ENCODE peak calls at places on chromosomes 12 and 14, in nine cellular contexts. T is tibial artery; S is PC-9; Q is fibroblast of lung; V is body of pancreas; C is lower lobe of right lung; R is CD8-positive, alpha-beta T cell; D is HCT116; Y is psoas muscle. M is an unnamed sample.

GRCh38 chr14:29037428-29037827 is 270.8 kb downstream of the FOXG1 start:
- DNase-seq in T (no peak), S (no peak), Q (peak), V (no peak), C (no peak), R (no peak), D (no peak), Y (no peak), M (no peak)

GRCh38 chr12:119176267-119177055 is 2.3 kb upstream of the HSPB8 start:
- DNase-seq in T (peak), S (peak), Q (peak), V (peak), C (peak), R (no peak), D (peak), Y (peak), M (peak)

GRCh38 chr12:130967631-130968030 is 13.9 kb downstream of the ADGRD1 start:
- DNase-seq in T (peak), S (no peak), Q (no peak), V (no peak), C (no peak), R (no peak), D (no peak), Y (no peak), M (no peak)

GRCh38 chr12:96416033-96416790 is 16.0 kb upstream of the CDK17 start:
- DNase-seq in T (no peak), S (peak), Q (peak), V (no peak), C (no peak), R (no peak), D (no peak), Y (no peak), M (no peak)

GRCh38 chr12:106329231-106329985 is 26.9 kb downstream of the TCP11L2 start:
- DNase-seq in T (no peak), S (no peak), Q (no peak), V (no peak), C (no peak), R (no peak), D (no peak), Y (no peak), M (no peak)

GRCh38 chr14:39682563-39682962 is 250.3 kb upstream of the FBXO33 start:
- DNase-seq in T (no peak), S (no peak), Q (no peak), V (no peak), C (no peak), R (no peak), D (no peak), Y (no peak), M (no peak)

GRCh38 chr12:12722351-12723146 is 5.4 kb downstream of the CDKN1B start:
- DNase-seq in T (no peak), S (no peak), Q (peak), V (no peak), C (no peak), R (no peak), D (no peak), Y (no peak), M (no peak)

GRCh38 chr12:126362490-126362889 is 1297.3 kb downstream of the AACS start:
- DNase-seq in T (no peak), S (no peak), Q (peak), V (no peak), C (no peak), R (no peak), D (no peak), Y (no peak), M (no peak)

GRCh38 chr14:99891900-99892299 is 98.7 kb downstream of the EML1 start:
- DNase-seq in T (no peak), S (no peak), Q (peak), V (no peak), C (no peak), R (no peak), D (no peak), Y (no peak), M (no peak)

GRCh38 chr12:43338848-43339526 is 213.0 kb downstream of the ADAMTS20 start:
- DNase-seq in T (no peak), S (peak), Q (peak), V (no peak), C (no peak), R (no peak), D (peak), Y (no peak), M (no peak)

GRCh38 chr12:90958995-90959394 is 4.0 kb upstream of the CCER1 start:
- DNase-seq in T (no peak), S (no peak), Q (no peak), V (no peak), C (no peak), R (no peak), D (no peak), Y (no peak), M (no peak)

GRCh38 chr12:110874781-110875180 is 28.0 kb downstream of the CCDC63 start:
- DNase-seq in T (no peak), S (no peak), Q (peak), V (no peak), C (no peak), R (no peak), D (no peak), Y (no peak), M (no peak)

GRCh38 chr14:40847496-40847895 is 759.2 kb upstream of the LRFN5 start:
- DNase-seq in T (no peak), S (no peak), Q (no peak), V (no peak), C (no peak), R (no peak), D (no peak), Y (no peak), M (no peak)

DNA sequence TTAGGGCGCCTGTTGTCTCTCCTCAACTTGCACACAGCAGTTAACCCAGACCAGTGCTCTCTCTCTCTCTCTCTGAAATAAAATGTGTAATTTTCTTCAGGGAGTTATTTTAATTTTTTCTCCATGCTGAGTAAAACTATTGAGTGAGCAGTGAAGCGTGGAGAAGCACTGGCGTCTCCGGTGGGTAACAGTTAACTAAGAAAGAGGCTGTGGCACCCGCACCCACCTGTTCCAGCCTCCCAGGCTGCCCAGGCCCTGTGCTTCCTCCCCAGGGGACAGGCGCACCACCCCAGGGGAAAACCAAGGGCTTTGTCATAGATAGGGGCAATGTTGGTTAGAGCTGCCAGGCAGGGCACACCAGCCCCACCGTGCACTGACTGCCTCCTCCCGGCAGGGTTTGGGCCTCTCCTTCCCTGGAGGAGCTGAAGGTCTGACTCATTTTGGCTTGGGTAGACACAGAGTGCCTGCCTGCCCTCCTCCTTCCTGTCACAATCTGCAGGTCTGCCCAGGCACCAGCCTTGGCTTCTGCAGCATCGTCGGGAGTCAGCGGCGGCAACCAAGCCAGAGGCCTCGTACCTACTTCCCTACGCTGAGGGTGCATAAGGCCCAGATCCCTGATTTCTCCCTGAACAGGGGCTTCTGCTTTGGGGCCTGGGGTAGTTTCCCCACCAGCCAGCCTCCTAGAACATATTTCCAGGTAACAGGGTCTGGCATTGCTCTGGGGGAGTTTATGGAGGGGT is 3.9 kb downstream of the HOXC5 start:
- DNase-seq in T (no peak), S (no peak), Q (no peak), V (no peak), C (no peak), R (no peak), D (no peak), Y (peak), M (no peak)
- TF ChIP-seq CTCF in T (peak), S (no peak), Q (no peak), V (no peak), C (no peak), R (no peak), D (no peak), Y (peak), M (no peak)

GRCh38 chr12:132479938-132480619 is 9.9 kb upstream of the FBRSL1 start:
- DNase-seq in T (no peak), S (no peak), Q (no peak), V (no peak), C (no peak), R (no peak), D (no peak), Y (peak), M (no peak)

GRCh38 chr12:132477703-132478432 is 12.1 kb upstream of the FBRSL1 start:
- DNase-seq in T (no peak), S (no peak), Q (no peak), V (no peak), C (no peak), R (no peak), D (no peak), Y (peak), M (no peak)

GRCh38 chr12:132479291-132479690 is 10.7 kb upstream of the FBRSL1 start:
- DNase-seq in T (no peak), S (no peak), Q (no peak), V (no peak), C (no peak), R (no peak), D (no peak), Y (peak), M (no peak)

GRCh38 chr12:132478433-132478803 is 11.5 kb upstream of the FBRSL1 start:
- DNase-seq in T (no peak), S (no peak), Q (no peak), V (no peak), C (no peak), R (no peak), D (no peak), Y (no peak), M (no peak)

GRCh38 chr12:132478845-132479244 is 11.1 kb upstream of the FBRSL1 start:
- DNase-seq in T (no peak), S (no peak), Q (no peak), V (no peak), C (no peak), R (no peak), D (no peak), Y (peak), M (no peak)
- TF ChIP-seq CTCF in T (no peak), S (peak), Q (no peak), V (no peak), C (no peak), R (no peak), D (peak), Y (no peak), M (no peak)

DNA sequence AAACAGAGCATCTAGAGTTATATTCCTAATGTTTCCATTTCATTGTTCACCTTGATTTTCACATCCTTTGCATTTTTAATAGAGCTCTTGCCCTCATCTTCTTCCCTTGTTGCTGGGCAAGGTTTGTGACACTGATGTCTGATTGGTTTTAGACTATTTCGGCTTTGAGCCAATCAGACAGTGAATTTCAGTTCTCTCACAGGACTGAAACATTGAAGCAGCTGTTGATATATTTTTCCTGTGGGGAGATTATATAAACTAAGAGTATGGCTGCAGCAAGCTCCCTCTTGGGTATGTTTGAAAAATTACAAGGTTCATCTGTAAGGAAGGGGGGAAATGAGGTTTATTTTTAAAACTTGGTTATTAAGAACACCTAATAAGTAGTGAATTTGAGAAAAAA is 51.2 kb downstream of the ATF7IP start:
- DNase-seq in T (no peak), S (no peak), Q (peak), V (peak), C (no peak), R (no peak), D (no peak), Y (no peak), M (no peak)
- TF ChIP-seq CTCF in T (no peak), S (no peak), Q (peak), V (no peak), C (no peak), R (peak), D (no peak), Y (no peak), M (no peak)

GRCh38 chr14:38496092-38496491 is 240.2 kb upstream of the CLEC14A start:
- DNase-seq in T (no peak), S (no peak), Q (no peak), V (no peak), C (no peak), R (no peak), D (no peak), Y (no peak), M (no peak)
- TF ChIP-seq CTCF in T (no peak), S (no peak), Q (no peak), V (no peak), C (no peak), R (no peak), D (no peak), Y (no peak), M (no peak)

DNA sequence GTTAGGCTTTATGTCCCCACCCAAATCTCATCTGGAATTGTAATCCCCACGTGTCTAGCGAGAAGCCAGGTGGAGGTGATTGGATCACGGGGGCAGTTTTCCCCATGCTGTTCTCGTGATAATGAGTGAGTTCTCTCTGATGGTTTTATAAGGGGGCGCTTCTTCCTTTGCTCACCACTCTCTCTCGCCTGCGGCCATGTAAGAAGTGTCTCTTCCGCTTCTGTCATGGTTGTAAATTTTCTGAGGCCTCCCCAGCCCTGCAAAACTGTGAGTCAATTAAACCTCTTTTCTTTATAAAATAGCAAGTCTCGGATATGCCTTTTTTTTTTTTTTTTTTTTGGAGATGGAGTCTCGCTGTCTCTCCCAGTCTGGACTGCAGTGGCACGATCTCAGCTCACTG is 13.3 kb downstream of the IL31 start:
- DNase-seq in T (no peak), S (no peak), Q (no peak), V (no peak), C (no peak), R (no peak), D (no peak), Y (no peak), M (no peak)
- TF ChIP-seq CTCF in T (no peak), S (no peak), Q (no peak), V (no peak), C (no peak), R (no peak), D (no peak), Y (no peak), M (no peak)

DNA sequence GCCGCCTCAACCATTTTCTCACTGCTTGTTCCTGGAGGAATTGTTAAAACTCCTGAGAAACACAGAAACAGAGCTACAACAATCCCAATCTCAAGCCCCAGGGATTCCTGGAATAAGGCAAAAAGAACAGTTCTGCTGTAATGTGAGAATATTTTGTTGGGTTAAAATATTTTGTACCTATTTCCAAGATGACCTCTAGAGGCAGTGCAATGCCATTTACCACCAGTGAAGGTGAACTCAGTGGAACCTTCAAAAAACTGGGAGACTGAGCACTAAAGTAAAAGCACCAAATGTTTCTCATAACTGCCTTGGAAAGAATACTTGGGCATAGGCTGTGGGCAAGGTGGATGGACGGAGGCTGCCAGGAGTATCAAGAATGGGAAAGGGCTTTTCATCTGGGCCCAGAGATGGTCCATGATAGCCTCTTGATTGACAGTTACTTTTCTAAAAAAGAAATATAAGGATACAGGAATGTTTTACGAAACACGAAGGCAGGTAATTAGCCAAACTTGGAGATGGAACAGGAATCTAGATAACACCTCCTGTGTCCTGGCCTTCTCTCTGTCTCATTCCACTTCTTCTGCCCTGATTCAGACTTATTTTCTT is 334.0 kb upstream of the FLRT2 start:
- DNase-seq in T (no peak), S (no peak), Q (no peak), V (peak), C (no peak), R (no peak), D (no peak), Y (no peak), M (no peak)
- TF ChIP-seq CTCF in T (peak), S (peak), Q (peak), V (peak), C (peak), R (no peak), D (peak), Y (peak), M (no peak)

DNA sequence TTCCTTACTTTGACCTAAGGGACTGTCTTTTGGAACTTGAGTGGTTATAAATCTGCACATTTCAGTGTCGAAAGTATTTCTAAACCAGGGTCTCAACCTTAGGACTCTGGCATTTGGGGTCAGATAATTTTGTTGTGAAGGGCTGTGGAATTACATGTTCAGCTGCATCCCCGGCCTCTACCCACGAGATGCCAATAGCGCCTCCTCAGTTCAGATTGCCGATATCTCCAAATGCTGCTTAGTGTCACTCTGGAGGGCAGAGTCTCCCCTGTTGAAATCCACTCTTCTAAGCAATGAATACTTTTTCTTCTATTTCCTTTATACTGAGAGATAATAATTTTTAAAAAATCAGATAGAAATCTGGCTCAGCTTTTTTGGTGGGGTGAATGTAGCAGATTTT is 379.4 kb upstream of the RGS6 start:
- DNase-seq in T (no peak), S (no peak), Q (no peak), V (no peak), C (no peak), R (no peak), D (no peak), Y (no peak), M (no peak)
- TF ChIP-seq CTCF in T (no peak), S (no peak), Q (no peak), V (no peak), C (no peak), R (no peak), D (peak), Y (no peak), M (no peak)

M was measured in lower leg skin.